ENCODE peak calls at places on chromosomes 12 and 14, in five cellular contexts. M is GM23338, O is K562, H is WTC11, B is H1. D is an unnamed sample.

GRCh38 chr12:95164656-95165055 is 52.6 kb downstream of the FGD6 start:
- DNase-seq in M (no peak), O (no peak), H (no peak), B (no peak), D (no peak)

GRCh38 chr12:100576311-100577036 is 3.0 kb downstream of the GAS2L3 start:
- DNase-seq in M (no peak), O (no peak), H (no peak), B (no peak), D (no peak)

GRCh38 chr14:29554335-29554734 is 373.3 kb downstream of the PRKD1 start:
- DNase-seq in M (no peak), O (no peak), H (no peak), B (no peak), D (no peak)

GRCh38 chr14:90383731-90384542 is 12.9 kb upstream of the CALM1 start:
- DNase-seq in M (peak), O (peak), H (peak), B (peak), D (no peak)

GRCh38 chr12:100927825-100928224 is 133.2 kb downstream of the ANO4 start:
- DNase-seq in M (no peak), O (no peak), H (no peak), B (no peak), D (no peak)

GRCh38 chr12:14399871-14400270 is 34.4 kb downstream of the ATF7IP start:
- DNase-seq in M (no peak), O (no peak), H (no peak), B (no peak), D (no peak)

GRCh38 chr14:23539209-23539866 is 12.2 kb downstream of the ZFHX2 start:
- DNase-seq in M (peak), O (peak), H (peak), B (peak), D (no peak)

GRCh38 chr12:19014243-19014642 is 115.3 kb upstream of the PLEKHA5 start:
- DNase-seq in M (no peak), O (no peak), H (no peak), B (no peak), D (no peak)

GRCh38 chr12:55017421-55017820 is 2.4 kb upstream of the NEUROD4 start:
- DNase-seq in M (peak), O (no peak), H (peak), B (no peak), D (no peak)

GRCh38 chr12:79374543-79374942 is 316.2 kb downstream of the PAWR start:
- DNase-seq in M (no peak), O (no peak), H (no peak), B (no peak), D (no peak)

GRCh38 chr12:52018448-52019122 is 11.8 kb downstream of the TAMALIN start:
- DNase-seq in M (no peak), O (no peak), H (no peak), B (no peak), D (no peak)

GRCh38 chr14:30427401-30427800 is 131.6 kb upstream of the G2E3 start:
- DNase-seq in M (no peak), O (no peak), H (no peak), B (no peak), D (no peak)

GRCh38 chr12:11675952-11676505 is 26.6 kb downstream of the ETV6 start:
- DNase-seq in M (no peak), O (no peak), H (no peak), B (no peak), D (no peak)

GRCh38 chr14:68246074-68246980 is 426.7 kb downstream of the RAD51B start:
- DNase-seq in M (no peak), O (no peak), H (no peak), B (no peak), D (no peak)

GRCh38 chr14:71029236-71029781 is 122.0 kb downstream of the PCNX1 start:
- DNase-seq in M (no peak), O (no peak), H (no peak), B (no peak), D (no peak)

GRCh38 chr12:67410246-67410645 is 141.1 kb downstream of the CAND1 start:
- DNase-seq in M (no peak), O (no peak), H (no peak), B (no peak), D (no peak)

GRCh38 chr14:65915125-65915524 is 502.6 kb downstream of the FUT8 start:
- DNase-seq in M (no peak), O (no peak), H (no peak), B (no peak), D (no peak)

GRCh38 chr14:77979666-77980351 is 179.9 kb downstream of the ADCK1 start:
- DNase-seq in M (peak), O (peak), H (peak), B (peak), D (no peak)

GRCh38 chr14:100522616-100523021 is 64.6 kb downstream of the BEGAIN start:
- DNase-seq in M (no peak), O (no peak), H (peak), B (peak), D (no peak)

GRCh38 chr12:18139254-18139653 is 49.3 kb upstream of the RERGL start:
- DNase-seq in M (no peak), O (no peak), H (no peak), B (no peak), D (no peak)

GRCh38 chr14:31251028-31251958 is 43.7 kb upstream of the HECTD1 start:
- DNase-seq in M (no peak), O (no peak), H (no peak), B (no peak), D (no peak)

GRCh38 chr14:101242442-101243385 is 318.6 kb upstream of the DIO3 start:
- DNase-seq in M (no peak), O (no peak), H (no peak), B (peak), D (no peak)

GRCh38 chr14:20427231-20428009 is 8.5 kb downstream of the KLHL33 start:
- DNase-seq in M (no peak), O (peak), H (no peak), B (no peak), D (peak)

GRCh38 chr12:16607895-16608294 is 1.9 kb upstream of the LMO3 start:
- DNase-seq in M (no peak), O (no peak), H (no peak), B (no peak), D (no peak)

GRCh38 chr12:57372233-57372632 is 58.6 kb downstream of the R3HDM2 start:
- DNase-seq in M (no peak), O (no peak), H (no peak), B (no peak), D (no peak)

GRCh38 chr12:21650997-21651396 is 6.6 kb downstream of the LDHB start:
- DNase-seq in M (no peak), O (no peak), H (no peak), B (no peak), D (no peak)

GRCh38 chr12:98699568-98699967 is 54.5 kb downstream of the APAF1 start:
- DNase-seq in M (no peak), O (no peak), H (no peak), B (no peak), D (no peak)

GRCh38 chr12:124544311-124544970 is 23.0 kb downstream of the NCOR2 start:
- DNase-seq in M (no peak), O (no peak), H (no peak), B (no peak), D (no peak)

DNA sequence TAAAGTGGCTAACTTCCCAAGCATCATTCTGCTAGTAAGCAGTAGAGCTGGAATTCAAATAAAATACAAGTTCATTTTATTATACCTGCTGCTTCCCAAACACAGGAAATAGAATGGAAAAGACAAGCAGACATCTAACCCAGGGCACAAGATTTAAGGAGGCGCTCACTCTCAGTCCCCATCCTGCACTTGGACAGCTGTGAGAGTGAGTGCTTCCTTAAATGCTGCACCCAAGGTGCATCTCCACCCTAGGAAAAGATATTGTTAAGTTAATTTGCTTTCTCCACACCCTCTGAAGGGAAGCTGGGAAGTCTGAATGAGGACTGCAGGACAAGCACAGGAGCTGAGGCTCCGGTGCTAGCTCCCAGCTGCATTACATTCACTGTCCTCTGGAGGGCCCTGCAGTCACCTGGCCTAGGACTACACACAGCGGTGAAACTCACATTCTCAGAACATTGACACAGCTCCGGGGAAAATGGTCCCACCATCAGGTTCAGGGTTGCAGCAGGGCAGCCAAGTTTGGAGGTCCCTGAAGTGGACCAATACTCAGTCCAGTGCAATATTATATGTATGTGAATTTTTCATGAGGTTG is 14.2 kb downstream of the HEBP1 start:
- DNase-seq in M (peak), O (peak), H (peak), B (peak), D (no peak)
- TF ChIP-seq CREB1 in M (no peak), O (no peak), H (no peak), B (no peak), D (no peak)

GRCh38 chr14:55752580-55753365 is 172.8 kb downstream of the KTN1 start:
- DNase-seq in M (peak), O (no peak), H (peak), B (no peak), D (no peak)
- TF ChIP-seq CREB1 in M (no peak), O (no peak), H (no peak), B (no peak), D (no peak)

GRCh38 chr14:21672116-21672515 is 1.5 kb downstream of the OR4E1 start:
- DNase-seq in M (no peak), O (no peak), H (no peak), B (no peak), D (no peak)

GRCh38 chr14:21671371-21671770 is 2.2 kb downstream of the OR4E1 start:
- DNase-seq in M (no peak), O (no peak), H (no peak), B (no peak), D (no peak)

GRCh38 chr14:21673718-21674117 is at the start of gene OR4E1:
- DNase-seq in M (no peak), O (no peak), H (no peak), B (no peak), D (no peak)

GRCh38 chr14:21669284-21669683 is 4.3 kb downstream of the OR4E1 start:
- DNase-seq in M (no peak), O (no peak), H (no peak), B (no peak), D (no peak)

DNA sequence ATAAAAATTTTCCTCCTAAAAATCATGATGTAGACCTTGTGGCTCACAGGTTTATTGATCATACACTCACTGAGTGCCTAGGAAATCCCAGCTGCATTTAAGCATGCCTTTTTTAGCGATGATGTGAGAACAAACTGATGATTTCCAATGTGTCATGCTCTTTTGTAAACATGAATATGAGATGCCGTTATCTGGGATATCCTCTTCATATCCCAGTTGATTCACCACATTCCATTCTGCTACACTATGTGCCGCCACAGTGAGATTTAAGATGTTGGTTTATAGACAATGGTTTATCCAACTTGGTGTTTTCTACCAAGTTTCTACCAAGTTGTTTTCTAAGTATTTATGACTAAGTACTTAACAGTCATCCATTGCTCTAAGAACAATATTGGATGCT is 5.2 kb downstream of the OR4E1 start:
- DNase-seq in M (no peak), O (no peak), H (no peak), B (no peak), D (no peak)
- TF ChIP-seq CREB1 in M (no peak), O (no peak), H (no peak), B (no peak), D (no peak)

DNA sequence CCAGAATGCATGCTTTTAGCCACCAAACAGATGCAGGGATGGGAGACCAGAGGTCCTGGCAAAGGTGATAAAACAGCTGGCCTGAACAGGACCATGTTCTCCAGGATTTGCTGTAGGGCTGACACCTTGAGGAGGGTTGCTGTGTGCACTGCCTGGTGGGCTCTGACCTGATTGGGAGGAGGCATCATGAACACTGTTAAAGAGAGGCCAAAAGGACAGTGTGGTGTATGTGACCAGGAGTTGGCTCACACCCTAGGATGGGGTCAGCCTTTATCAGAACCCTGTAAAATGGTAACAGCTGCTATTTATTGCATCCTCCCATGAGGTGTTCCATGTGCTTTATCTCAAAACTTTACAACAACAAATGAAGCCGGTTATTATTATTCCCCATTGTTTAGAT is 8.8 kb downstream of the SYNDIG1L start:
- DNase-seq in M (no peak), O (no peak), H (no peak), B (no peak), D (no peak)
- TF ChIP-seq CREB1 in M (no peak), O (no peak), H (no peak), B (no peak), D (no peak)

D was measured in GM12878.